ENCODE peak calls at places on chromosomes 1 and 21, in five cellular contexts. A is NCI-H2227 treated with DMSO at 0.1 percent for 48 hours; T is GM13976; J is stimulated activated CD8-positive, alpha-beta memory T cell treated with anti-CD3 and anti-CD28 coated beads, Interleukin-15, amount 100 ng/mL, for 24 hours; V is T-helper 17 cell. Z is an unnamed sample.

GRCh38 chr21:44295646-44296045 is 4.2 kb upstream of the PFKL start:
- DNase-seq in A (no peak), T (peak), J (no peak), V (no peak), Z (no peak)

GRCh38 chr1:221025391-221026355 is 146.4 kb downstream of the HLX start:
- DNase-seq in A (no peak), T (no peak), J (no peak), V (no peak), Z (no peak)

GRCh38 chr1:229108598-229109201 is 162.2 kb upstream of the RAB4A start:
- DNase-seq in A (peak), T (no peak), J (no peak), V (no peak), Z (peak)

GRCh38 chr1:91885331-91885715 is 628 bp downstream of the TGFBR3 start:
- DNase-seq in A (no peak), T (peak), J (no peak), V (peak), Z (peak)

GRCh38 chr1:181660621-181661020 is 177.3 kb downstream of the CACNA1E start:
- DNase-seq in A (no peak), T (no peak), J (no peak), V (no peak), Z (no peak)

GRCh38 chr1:160093624-160094290 is 4.7 kb downstream of the IGSF8 start:
- DNase-seq in A (no peak), T (no peak), J (no peak), V (no peak), Z (peak)

GRCh38 chr1:107767156-107767582 is 197.8 kb downstream of the VAV3 start:
- DNase-seq in A (no peak), T (no peak), J (no peak), V (no peak), Z (no peak)

GRCh38 chr21:41695513-41695912 is 71.3 kb downstream of the RIPK4 start:
- DNase-seq in A (no peak), T (no peak), J (no peak), V (no peak), Z (no peak)

GRCh38 chr1:205950280-205950679 is 7.0 kb upstream of the SLC26A9 start:
- DNase-seq in A (no peak), T (no peak), J (no peak), V (no peak), Z (no peak)

GRCh38 chr1:77540501-77541161 is 141.8 kb downstream of the ZZZ3 start:
- DNase-seq in A (no peak), T (no peak), J (no peak), V (no peak), Z (no peak)

GRCh38 chr1:91699339-91699970 is 186.5 kb downstream of the TGFBR3 start:
- DNase-seq in A (no peak), T (no peak), J (no peak), V (no peak), Z (no peak)

GRCh38 chr1:207103892-207104373 is at the start of gene C4BPA:
- DNase-seq in A (no peak), T (no peak), J (no peak), V (no peak), Z (no peak)

GRCh38 chr1:204334455-204334854 is 25.3 kb downstream of the PLEKHA6 start:
- DNase-seq in A (no peak), T (no peak), J (no peak), V (no peak), Z (no peak)

GRCh38 chr1:201217146-201217545 is 26.5 kb downstream of the IGFN1 start:
- DNase-seq in A (no peak), T (no peak), J (no peak), V (no peak), Z (peak)

GRCh38 chr1:175363046-175363445 is 170.5 kb upstream of the KIAA0040 start:
- DNase-seq in A (no peak), T (no peak), J (no peak), V (no peak), Z (no peak)

GRCh38 chr1:94949681-94950661 is 23.1 kb upstream of the CNN3 start:
- DNase-seq in A (peak), T (no peak), J (no peak), V (no peak), Z (no peak)

GRCh38 chr1:225652726-225653462 is at the start of gene ENAH:
- DNase-seq in A (peak), T (peak), J (no peak), V (peak), Z (peak)

GRCh38 chr1:12040457-12041051 is 21.3 kb downstream of the MIIP start:
- DNase-seq in A (no peak), T (peak), J (no peak), V (no peak), Z (no peak)

GRCh38 chr1:25106981-25107642 is 125.2 kb downstream of the SYF2 start:
- DNase-seq in A (no peak), T (no peak), J (no peak), V (no peak), Z (no peak)

GRCh38 chr1:63487336-63488065 is 35.5 kb downstream of the ITGB3BP start:
- DNase-seq in A (no peak), T (no peak), J (no peak), V (no peak), Z (no peak)

GRCh38 chr1:1890506-1891348 is at the start of gene GNB1:
- DNase-seq in A (peak), T (peak), J (peak), V (peak), Z (peak)

GRCh38 chr1:180623579-180624347 is 8.1 kb upstream of the XPR1 start:
- DNase-seq in A (no peak), T (no peak), J (no peak), V (no peak), Z (no peak)

GRCh38 chr1:50701706-50702317 is 258.3 kb downstream of the FAF1 start:
- DNase-seq in A (no peak), T (no peak), J (no peak), V (no peak), Z (no peak)

GRCh38 chr1:209585672-209586071 is 2.2 kb downstream of the CAMK1G start:
- DNase-seq in A (peak), T (peak), J (no peak), V (no peak), Z (peak)

GRCh38 chr1:2801535-2802291 is at the start of gene TTC34:
- DNase-seq in A (no peak), T (peak), J (no peak), V (no peak), Z (peak)

GRCh38 chr1:53637726-53638640 is 101.0 kb downstream of the GLIS1 start:
- DNase-seq in A (no peak), T (no peak), J (no peak), V (no peak), Z (peak)

GRCh38 chr1:113534130-113534817 is 144.0 kb downstream of the MAGI3 start:
- DNase-seq in A (no peak), T (no peak), J (no peak), V (no peak), Z (no peak)

GRCh38 chr1:235239821-235240220 is 78.8 kb upstream of the RBM34 start:
- DNase-seq in A (no peak), T (no peak), J (no peak), V (no peak), Z (no peak)

GRCh38 chr1:3743421-3743820 is 8.8 kb upstream of the CCDC27 start:
- DNase-seq in A (no peak), T (no peak), J (no peak), V (no peak), Z (no peak)

GRCh38 chr1:27241677-27242076 is 7.2 kb downstream of the WDTC1 start:
- DNase-seq in A (no peak), T (no peak), J (no peak), V (no peak), Z (no peak)

GRCh38 chr1:66556161-66556611 is 22.2 kb downstream of the SGIP1 start:
- DNase-seq in A (no peak), T (no peak), J (no peak), V (no peak), Z (no peak)

GRCh38 chr1:980137-980571 is 1.7 kb downstream of the PERM1 start:
- DNase-seq in A (no peak), T (no peak), J (no peak), V (no peak), Z (no peak)

GRCh38 chr1:180158149-180159147 is 3.8 kb downstream of the QSOX1 start:
- DNase-seq in A (no peak), T (no peak), J (no peak), V (no peak), Z (no peak)

GRCh38 chr1:102879439-102879993 is 228.8 kb downstream of the COL11A1 start:
- DNase-seq in A (no peak), T (no peak), J (no peak), V (no peak), Z (no peak)

GRCh38 chr1:16075337-16076002 is 2.0 kb upstream of the FAM131C start:
- DNase-seq in A (no peak), T (no peak), J (no peak), V (no peak), Z (no peak)

GRCh38 chr1:25525360-25525688 is 18.1 kb upstream of the LDLRAP1 start:
- DNase-seq in A (no peak), T (no peak), J (no peak), V (no peak), Z (no peak)

GRCh38 chr1:19414490-19414889 is 70.8 kb downstream of the CAPZB start:
- DNase-seq in A (no peak), T (no peak), J (no peak), V (no peak), Z (no peak)

GRCh38 chr1:54273837-54274192 is 73.8 kb downstream of the MRPL37 start:
- DNase-seq in A (no peak), T (no peak), J (no peak), V (no peak), Z (peak)

GRCh38 chr1:37120279-37120678 is 86.0 kb upstream of the GRIK3 start:
- DNase-seq in A (no peak), T (no peak), J (no peak), V (no peak), Z (no peak)